ENCODE peak calls at places on chromosomes 4 and X, in nine cellular contexts. One of them, this sample, is unnamed.

GRCh38 chr4:124181045-124181444 is 531.5 kb downstream of the ANKRD50 start:
- DNase-seq in stimulated activated CD8-positive, alpha-beta memory T cell treated with anti-CD3 and anti-CD28 coated beads, Interleukin-4, amount 100 ng/mL, for 1 hour: no peak
- DNase-seq in H9: no peak
- DNase-seq in GM03348: no peak
- DNase-seq in activated T-cell treated with anti-CD3 and anti-CD28 coated beads, Interleukin-2, amount 50 U/mL, for 4 hours: no peak
- DNase-seq in NCI-H1105: no peak
- DNase-seq in cardiac muscle cell: no peak
- DNase-seq in glutamatergic neuron: no peak
- DNase-seq in iris pigment epithelial cell: peak
- DNase-seq in this sample: no peak

GRCh38 chr4:120918788-120919187 is 3.7 kb downstream of the PRDM5 start:
- DNase-seq in stimulated activated CD8-positive, alpha-beta memory T cell treated with anti-CD3 and anti-CD28 coated beads, Interleukin-4, amount 100 ng/mL, for 1 hour: no peak
- DNase-seq in H9: no peak
- DNase-seq in GM03348: peak
- DNase-seq in activated T-cell treated with anti-CD3 and anti-CD28 coated beads, Interleukin-2, amount 50 U/mL, for 4 hours: no peak
- DNase-seq in NCI-H1105: no peak
- DNase-seq in cardiac muscle cell: no peak
- DNase-seq in glutamatergic neuron: no peak
- DNase-seq in iris pigment epithelial cell: no peak
- DNase-seq in this sample: no peak

GRCh38 chr4:15186149-15186548 is 183.9 kb downstream of the CPEB2 start:
- DNase-seq in stimulated activated CD8-positive, alpha-beta memory T cell treated with anti-CD3 and anti-CD28 coated beads, Interleukin-4, amount 100 ng/mL, for 1 hour: no peak
- DNase-seq in H9: no peak
- DNase-seq in GM03348: no peak
- DNase-seq in activated T-cell treated with anti-CD3 and anti-CD28 coated beads, Interleukin-2, amount 50 U/mL, for 4 hours: no peak
- DNase-seq in NCI-H1105: no peak
- DNase-seq in cardiac muscle cell: peak
- DNase-seq in glutamatergic neuron: no peak
- DNase-seq in iris pigment epithelial cell: peak
- DNase-seq in this sample: no peak

GRCh38 chr4:7415927-7416686 is 18.6 kb downstream of the PSAPL1 start:
- DNase-seq in stimulated activated CD8-positive, alpha-beta memory T cell treated with anti-CD3 and anti-CD28 coated beads, Interleukin-4, amount 100 ng/mL, for 1 hour: no peak
- DNase-seq in H9: peak
- DNase-seq in GM03348: no peak
- DNase-seq in activated T-cell treated with anti-CD3 and anti-CD28 coated beads, Interleukin-2, amount 50 U/mL, for 4 hours: no peak
- DNase-seq in NCI-H1105: no peak
- DNase-seq in cardiac muscle cell: no peak
- DNase-seq in glutamatergic neuron: no peak
- DNase-seq in iris pigment epithelial cell: no peak
- DNase-seq in this sample: no peak

GRCh38 chr4:7398104-7398423 is 36.7 kb downstream of the PSAPL1 start:
- DNase-seq in stimulated activated CD8-positive, alpha-beta memory T cell treated with anti-CD3 and anti-CD28 coated beads, Interleukin-4, amount 100 ng/mL, for 1 hour: no peak
- DNase-seq in H9: no peak
- DNase-seq in GM03348: no peak
- DNase-seq in activated T-cell treated with anti-CD3 and anti-CD28 coated beads, Interleukin-2, amount 50 U/mL, for 4 hours: no peak
- DNase-seq in NCI-H1105: peak
- DNase-seq in cardiac muscle cell: peak
- DNase-seq in glutamatergic neuron: no peak
- DNase-seq in iris pigment epithelial cell: peak
- DNase-seq in this sample: peak

GRCh38 chr4:174663254-174663653 is 141.0 kb upstream of the HPGD start:
- DNase-seq in stimulated activated CD8-positive, alpha-beta memory T cell treated with anti-CD3 and anti-CD28 coated beads, Interleukin-4, amount 100 ng/mL, for 1 hour: no peak
- DNase-seq in H9: no peak
- DNase-seq in GM03348: peak
- DNase-seq in activated T-cell treated with anti-CD3 and anti-CD28 coated beads, Interleukin-2, amount 50 U/mL, for 4 hours: no peak
- DNase-seq in NCI-H1105: no peak
- DNase-seq in cardiac muscle cell: no peak
- DNase-seq in glutamatergic neuron: no peak
- DNase-seq in iris pigment epithelial cell: peak
- DNase-seq in this sample: no peak

GRCh38 chr4:77777135-77777777 is 41.9 kb downstream of the CNOT6L start:
- DNase-seq in stimulated activated CD8-positive, alpha-beta memory T cell treated with anti-CD3 and anti-CD28 coated beads, Interleukin-4, amount 100 ng/mL, for 1 hour: no peak
- DNase-seq in H9: no peak
- DNase-seq in GM03348: peak
- DNase-seq in activated T-cell treated with anti-CD3 and anti-CD28 coated beads, Interleukin-2, amount 50 U/mL, for 4 hours: no peak
- DNase-seq in NCI-H1105: no peak
- DNase-seq in cardiac muscle cell: no peak
- DNase-seq in glutamatergic neuron: no peak
- DNase-seq in iris pigment epithelial cell: peak
- DNase-seq in this sample: no peak

GRCh38 chrX:74251006-74251930 is 52.7 kb upstream of the ZCCHC13 start:
- DNase-seq in stimulated activated CD8-positive, alpha-beta memory T cell treated with anti-CD3 and anti-CD28 coated beads, Interleukin-4, amount 100 ng/mL, for 1 hour: no peak
- DNase-seq in H9: no peak
- DNase-seq in GM03348: peak
- DNase-seq in activated T-cell treated with anti-CD3 and anti-CD28 coated beads, Interleukin-2, amount 50 U/mL, for 4 hours: no peak
- DNase-seq in NCI-H1105: no peak
- DNase-seq in cardiac muscle cell: no peak
- DNase-seq in glutamatergic neuron: no peak
- DNase-seq in iris pigment epithelial cell: peak
- DNase-seq in this sample: no peak

GRCh38 chr4:82360298-82361177 is 13.3 kb downstream of the HNRNPD start:
- DNase-seq in stimulated activated CD8-positive, alpha-beta memory T cell treated with anti-CD3 and anti-CD28 coated beads, Interleukin-4, amount 100 ng/mL, for 1 hour: no peak
- DNase-seq in H9: no peak
- DNase-seq in GM03348: peak
- DNase-seq in activated T-cell treated with anti-CD3 and anti-CD28 coated beads, Interleukin-2, amount 50 U/mL, for 4 hours: no peak
- DNase-seq in NCI-H1105: no peak
- DNase-seq in cardiac muscle cell: peak
- DNase-seq in glutamatergic neuron: no peak
- DNase-seq in iris pigment epithelial cell: peak
- DNase-seq in this sample: no peak

GRCh38 chrX:107715331-107716044 is 60.1 kb downstream of the TSC22D3 start:
- DNase-seq in stimulated activated CD8-positive, alpha-beta memory T cell treated with anti-CD3 and anti-CD28 coated beads, Interleukin-4, amount 100 ng/mL, for 1 hour: no peak
- DNase-seq in H9: no peak
- DNase-seq in GM03348: peak
- DNase-seq in activated T-cell treated with anti-CD3 and anti-CD28 coated beads, Interleukin-2, amount 50 U/mL, for 4 hours: no peak
- DNase-seq in NCI-H1105: no peak
- DNase-seq in cardiac muscle cell: no peak
- DNase-seq in glutamatergic neuron: no peak
- DNase-seq in iris pigment epithelial cell: no peak
- DNase-seq in this sample: no peak

GRCh38 chr4:71290074-71290473 is 48.7 kb upstream of the SLC4A4 start:
- DNase-seq in stimulated activated CD8-positive, alpha-beta memory T cell treated with anti-CD3 and anti-CD28 coated beads, Interleukin-4, amount 100 ng/mL, for 1 hour: no peak
- DNase-seq in H9: no peak
- DNase-seq in GM03348: peak
- DNase-seq in activated T-cell treated with anti-CD3 and anti-CD28 coated beads, Interleukin-2, amount 50 U/mL, for 4 hours: no peak
- DNase-seq in NCI-H1105: no peak
- DNase-seq in cardiac muscle cell: no peak
- DNase-seq in glutamatergic neuron: no peak
- DNase-seq in iris pigment epithelial cell: peak
- DNase-seq in this sample: no peak

GRCh38 chrX:23503835-23504539 is 163.3 kb upstream of the PRDX4 start:
- DNase-seq in stimulated activated CD8-positive, alpha-beta memory T cell treated with anti-CD3 and anti-CD28 coated beads, Interleukin-4, amount 100 ng/mL, for 1 hour: no peak
- DNase-seq in H9: peak
- DNase-seq in GM03348: peak
- DNase-seq in activated T-cell treated with anti-CD3 and anti-CD28 coated beads, Interleukin-2, amount 50 U/mL, for 4 hours: no peak
- DNase-seq in NCI-H1105: peak
- DNase-seq in cardiac muscle cell: peak
- DNase-seq in glutamatergic neuron: no peak
- DNase-seq in iris pigment epithelial cell: peak
- DNase-seq in this sample: peak

GRCh38 chrX:36978886-36979285 is 29.3 kb upstream of the FAM47C start:
- DNase-seq in stimulated activated CD8-positive, alpha-beta memory T cell treated with anti-CD3 and anti-CD28 coated beads, Interleukin-4, amount 100 ng/mL, for 1 hour: no peak
- DNase-seq in H9: no peak
- DNase-seq in GM03348: no peak
- DNase-seq in activated T-cell treated with anti-CD3 and anti-CD28 coated beads, Interleukin-2, amount 50 U/mL, for 4 hours: no peak
- DNase-seq in NCI-H1105: no peak
- DNase-seq in cardiac muscle cell: no peak
- DNase-seq in glutamatergic neuron: no peak
- DNase-seq in iris pigment epithelial cell: peak
- DNase-seq in this sample: no peak

GRCh38 chr4:189162073-189162789 is 778.4 kb upstream of the FRG1 start:
- DNase-seq in stimulated activated CD8-positive, alpha-beta memory T cell treated with anti-CD3 and anti-CD28 coated beads, Interleukin-4, amount 100 ng/mL, for 1 hour: no peak
- DNase-seq in H9: peak
- DNase-seq in GM03348: no peak
- DNase-seq in activated T-cell treated with anti-CD3 and anti-CD28 coated beads, Interleukin-2, amount 50 U/mL, for 4 hours: no peak
- DNase-seq in NCI-H1105: no peak
- DNase-seq in cardiac muscle cell: no peak
- DNase-seq in glutamatergic neuron: no peak
- DNase-seq in iris pigment epithelial cell: no peak
- DNase-seq in this sample: no peak

GRCh38 chrX:6223516-6223915 is 5.2 kb downstream of the NLGN4X start:
- DNase-seq in stimulated activated CD8-positive, alpha-beta memory T cell treated with anti-CD3 and anti-CD28 coated beads, Interleukin-4, amount 100 ng/mL, for 1 hour: no peak
- DNase-seq in H9: no peak
- DNase-seq in GM03348: no peak
- DNase-seq in activated T-cell treated with anti-CD3 and anti-CD28 coated beads, Interleukin-2, amount 50 U/mL, for 4 hours: no peak
- DNase-seq in NCI-H1105: no peak
- DNase-seq in cardiac muscle cell: no peak
- DNase-seq in glutamatergic neuron: no peak
- DNase-seq in iris pigment epithelial cell: no peak
- DNase-seq in this sample: no peak

GRCh38 chr4:121016630-121017029 is 55.7 kb downstream of the NDNF start:
- DNase-seq in stimulated activated CD8-positive, alpha-beta memory T cell treated with anti-CD3 and anti-CD28 coated beads, Interleukin-4, amount 100 ng/mL, for 1 hour: no peak
- DNase-seq in H9: no peak
- DNase-seq in GM03348: no peak
- DNase-seq in activated T-cell treated with anti-CD3 and anti-CD28 coated beads, Interleukin-2, amount 50 U/mL, for 4 hours: no peak
- DNase-seq in NCI-H1105: no peak
- DNase-seq in cardiac muscle cell: no peak
- DNase-seq in glutamatergic neuron: no peak
- DNase-seq in iris pigment epithelial cell: no peak
- DNase-seq in this sample: no peak

GRCh38 chr4:74418063-74418670 is 26.8 kb upstream of the AREG start:
- DNase-seq in stimulated activated CD8-positive, alpha-beta memory T cell treated with anti-CD3 and anti-CD28 coated beads, Interleukin-4, amount 100 ng/mL, for 1 hour: no peak
- DNase-seq in H9: no peak
- DNase-seq in GM03348: peak
- DNase-seq in activated T-cell treated with anti-CD3 and anti-CD28 coated beads, Interleukin-2, amount 50 U/mL, for 4 hours: no peak
- DNase-seq in NCI-H1105: no peak
- DNase-seq in cardiac muscle cell: no peak
- DNase-seq in glutamatergic neuron: no peak
- DNase-seq in iris pigment epithelial cell: peak
- DNase-seq in this sample: peak

GRCh38 chr4:87262886-87263285 is 42.5 kb upstream of the KLHL8 start:
- DNase-seq in stimulated activated CD8-positive, alpha-beta memory T cell treated with anti-CD3 and anti-CD28 coated beads, Interleukin-4, amount 100 ng/mL, for 1 hour: no peak
- DNase-seq in H9: no peak
- DNase-seq in GM03348: no peak
- DNase-seq in activated T-cell treated with anti-CD3 and anti-CD28 coated beads, Interleukin-2, amount 50 U/mL, for 4 hours: no peak
- DNase-seq in NCI-H1105: no peak
- DNase-seq in cardiac muscle cell: no peak
- DNase-seq in glutamatergic neuron: no peak
- DNase-seq in iris pigment epithelial cell: no peak
- DNase-seq in this sample: no peak

GRCh38 chrX:11266329-11266830 is 26.8 kb upstream of the AMELX start:
- DNase-seq in stimulated activated CD8-positive, alpha-beta memory T cell treated with anti-CD3 and anti-CD28 coated beads, Interleukin-4, amount 100 ng/mL, for 1 hour: no peak
- DNase-seq in H9: no peak
- DNase-seq in GM03348: no peak
- DNase-seq in activated T-cell treated with anti-CD3 and anti-CD28 coated beads, Interleukin-2, amount 50 U/mL, for 4 hours: no peak
- DNase-seq in NCI-H1105: no peak
- DNase-seq in cardiac muscle cell: no peak
- DNase-seq in glutamatergic neuron: no peak
- DNase-seq in iris pigment epithelial cell: no peak
- DNase-seq in this sample: no peak

GRCh38 chr4:93178279-93178678 is 650.3 kb upstream of the ATOH1 start:
- DNase-seq in stimulated activated CD8-positive, alpha-beta memory T cell treated with anti-CD3 and anti-CD28 coated beads, Interleukin-4, amount 100 ng/mL, for 1 hour: no peak
- DNase-seq in H9: no peak
- DNase-seq in GM03348: no peak
- DNase-seq in activated T-cell treated with anti-CD3 and anti-CD28 coated beads, Interleukin-2, amount 50 U/mL, for 4 hours: no peak
- DNase-seq in NCI-H1105: no peak
- DNase-seq in cardiac muscle cell: no peak
- DNase-seq in glutamatergic neuron: no peak
- DNase-seq in iris pigment epithelial cell: peak
- DNase-seq in this sample: no peak

GRCh38 chr4:87506974-87507701 is 22.0 kb downstream of the SPARCL1 start:
- DNase-seq in stimulated activated CD8-positive, alpha-beta memory T cell treated with anti-CD3 and anti-CD28 coated beads, Interleukin-4, amount 100 ng/mL, for 1 hour: no peak
- DNase-seq in H9: no peak
- DNase-seq in GM03348: peak
- DNase-seq in activated T-cell treated with anti-CD3 and anti-CD28 coated beads, Interleukin-2, amount 50 U/mL, for 4 hours: no peak
- DNase-seq in NCI-H1105: no peak
- DNase-seq in cardiac muscle cell: no peak
- DNase-seq in glutamatergic neuron: no peak
- DNase-seq in iris pigment epithelial cell: peak
- DNase-seq in this sample: no peak

GRCh38 chr4:82561745-82562552 is at the start of gene TMEM150C:
- DNase-seq in stimulated activated CD8-positive, alpha-beta memory T cell treated with anti-CD3 and anti-CD28 coated beads, Interleukin-4, amount 100 ng/mL, for 1 hour: no peak
- DNase-seq in H9: peak
- DNase-seq in GM03348: peak
- DNase-seq in activated T-cell treated with anti-CD3 and anti-CD28 coated beads, Interleukin-2, amount 50 U/mL, for 4 hours: no peak
- DNase-seq in NCI-H1105: no peak
- DNase-seq in cardiac muscle cell: peak
- DNase-seq in glutamatergic neuron: peak
- DNase-seq in iris pigment epithelial cell: peak
- DNase-seq in this sample: no peak

GRCh38 chr4:75696036-75696435 is 22.8 kb upstream of the G3BP2 start:
- DNase-seq in stimulated activated CD8-positive, alpha-beta memory T cell treated with anti-CD3 and anti-CD28 coated beads, Interleukin-4, amount 100 ng/mL, for 1 hour: no peak
- DNase-seq in H9: no peak
- DNase-seq in GM03348: no peak
- DNase-seq in activated T-cell treated with anti-CD3 and anti-CD28 coated beads, Interleukin-2, amount 50 U/mL, for 4 hours: no peak
- DNase-seq in NCI-H1105: no peak
- DNase-seq in cardiac muscle cell: no peak
- DNase-seq in glutamatergic neuron: no peak
- DNase-seq in iris pigment epithelial cell: no peak
- DNase-seq in this sample: no peak

GRCh38 chrX:103918584-103919335 is 43.7 kb upstream of the TMSB15B start:
- DNase-seq in stimulated activated CD8-positive, alpha-beta memory T cell treated with anti-CD3 and anti-CD28 coated beads, Interleukin-4, amount 100 ng/mL, for 1 hour: no peak
- DNase-seq in H9: peak
- DNase-seq in GM03348: peak
- DNase-seq in activated T-cell treated with anti-CD3 and anti-CD28 coated beads, Interleukin-2, amount 50 U/mL, for 4 hours: peak
- DNase-seq in NCI-H1105: peak
- DNase-seq in cardiac muscle cell: peak
- DNase-seq in glutamatergic neuron: peak
- DNase-seq in iris pigment epithelial cell: peak
- DNase-seq in this sample: no peak

GRCh38 chr4:151940290-151940689 is 179.5 kb upstream of the GATB start:
- DNase-seq in stimulated activated CD8-positive, alpha-beta memory T cell treated with anti-CD3 and anti-CD28 coated beads, Interleukin-4, amount 100 ng/mL, for 1 hour: no peak
- DNase-seq in H9: no peak
- DNase-seq in GM03348: no peak
- DNase-seq in activated T-cell treated with anti-CD3 and anti-CD28 coated beads, Interleukin-2, amount 50 U/mL, for 4 hours: no peak
- DNase-seq in NCI-H1105: no peak
- DNase-seq in cardiac muscle cell: no peak
- DNase-seq in glutamatergic neuron: no peak
- DNase-seq in iris pigment epithelial cell: no peak
- DNase-seq in this sample: no peak

GRCh38 chrX:38273453-38273852 is 52.8 kb upstream of the SRPX start:
- DNase-seq in stimulated activated CD8-positive, alpha-beta memory T cell treated with anti-CD3 and anti-CD28 coated beads, Interleukin-4, amount 100 ng/mL, for 1 hour: no peak
- DNase-seq in H9: no peak
- DNase-seq in GM03348: no peak
- DNase-seq in activated T-cell treated with anti-CD3 and anti-CD28 coated beads, Interleukin-2, amount 50 U/mL, for 4 hours: no peak
- DNase-seq in NCI-H1105: no peak
- DNase-seq in cardiac muscle cell: no peak
- DNase-seq in glutamatergic neuron: no peak
- DNase-seq in iris pigment epithelial cell: no peak
- DNase-seq in this sample: no peak

GRCh38 chr4:77434299-77435092 is 171.1 kb upstream of the CXCL13 start:
- DNase-seq in stimulated activated CD8-positive, alpha-beta memory T cell treated with anti-CD3 and anti-CD28 coated beads, Interleukin-4, amount 100 ng/mL, for 1 hour: no peak
- DNase-seq in H9: no peak
- DNase-seq in GM03348: no peak
- DNase-seq in activated T-cell treated with anti-CD3 and anti-CD28 coated beads, Interleukin-2, amount 50 U/mL, for 4 hours: no peak
- DNase-seq in NCI-H1105: no peak
- DNase-seq in cardiac muscle cell: no peak
- DNase-seq in glutamatergic neuron: no peak
- DNase-seq in iris pigment epithelial cell: no peak
- DNase-seq in this sample: no peak